ENCODE peak calls at places on chromosomes 11 and 22, in eight cellular contexts. One of them, this sample, is unnamed.

GRCh38 chr22:41501209-41501608 is 32.3 kb downstream of the ACO2 start:
- DNase-seq in posterior cingulate gyrus: no peak
- DNase-seq in upper lobe of right lung: no peak
- DNase-seq in Kasumi-1: peak
- DNase-seq in psoas muscle: no peak
- DNase-seq in GM04504: no peak
- DNase-seq in amniotic stem cell: no peak
- DNase-seq in endothelial cell: no peak
- DNase-seq in this sample: no peak

GRCh38 chr11:88377661-88378060 is 40.1 kb upstream of the CTSC start:
- DNase-seq in posterior cingulate gyrus: no peak
- DNase-seq in upper lobe of right lung: no peak
- DNase-seq in Kasumi-1: no peak
- DNase-seq in psoas muscle: no peak
- DNase-seq in GM04504: no peak
- DNase-seq in amniotic stem cell: no peak
- DNase-seq in endothelial cell: no peak
- DNase-seq in this sample: no peak

GRCh38 chr11:111148953-111149352 is 96.6 kb upstream of the POU2AF2 start:
- DNase-seq in posterior cingulate gyrus: no peak
- DNase-seq in upper lobe of right lung: no peak
- DNase-seq in Kasumi-1: no peak
- DNase-seq in psoas muscle: no peak
- DNase-seq in GM04504: no peak
- DNase-seq in amniotic stem cell: no peak
- DNase-seq in endothelial cell: no peak
- DNase-seq in this sample: no peak

GRCh38 chr11:39741066-39741465 is 1718.4 kb downstream of the LRRC4C start:
- DNase-seq in posterior cingulate gyrus: no peak
- DNase-seq in upper lobe of right lung: no peak
- DNase-seq in Kasumi-1: no peak
- DNase-seq in psoas muscle: no peak
- DNase-seq in GM04504: no peak
- DNase-seq in amniotic stem cell: no peak
- DNase-seq in endothelial cell: no peak
- DNase-seq in this sample: no peak

GRCh38 chr22:24553597-24554315 is 1.2 kb downstream of the GUCD1 start:
- DNase-seq in posterior cingulate gyrus: no peak
- DNase-seq in upper lobe of right lung: no peak
- DNase-seq in Kasumi-1: peak
- DNase-seq in psoas muscle: peak
- DNase-seq in GM04504: no peak
- DNase-seq in amniotic stem cell: no peak
- DNase-seq in endothelial cell: no peak
- DNase-seq in this sample: peak

GRCh38 chr11:84215671-84216070 is 929.5 kb upstream of the CCDC90B start:
- DNase-seq in posterior cingulate gyrus: no peak
- DNase-seq in upper lobe of right lung: no peak
- DNase-seq in Kasumi-1: no peak
- DNase-seq in psoas muscle: no peak
- DNase-seq in GM04504: no peak
- DNase-seq in amniotic stem cell: no peak
- DNase-seq in endothelial cell: no peak
- DNase-seq in this sample: no peak

GRCh38 chr11:46920709-46921108 is 2.4 kb upstream of the LRP4 start:
- DNase-seq in posterior cingulate gyrus: no peak
- DNase-seq in upper lobe of right lung: no peak
- DNase-seq in Kasumi-1: no peak
- DNase-seq in psoas muscle: peak
- DNase-seq in GM04504: peak
- DNase-seq in amniotic stem cell: peak
- DNase-seq in endothelial cell: no peak
- DNase-seq in this sample: no peak

GRCh38 chr11:32072872-32073661 is 17.8 kb upstream of the RCN1 start:
- DNase-seq in posterior cingulate gyrus: no peak
- DNase-seq in upper lobe of right lung: no peak
- DNase-seq in Kasumi-1: no peak
- DNase-seq in psoas muscle: no peak
- DNase-seq in GM04504: no peak
- DNase-seq in amniotic stem cell: no peak
- DNase-seq in endothelial cell: no peak
- DNase-seq in this sample: no peak

GRCh38 chr11:121451982-121452608 is at the start of gene SORL1:
- DNase-seq in posterior cingulate gyrus: peak
- DNase-seq in upper lobe of right lung: peak
- DNase-seq in Kasumi-1: peak
- DNase-seq in psoas muscle: peak
- DNase-seq in GM04504: no peak
- DNase-seq in amniotic stem cell: peak
- DNase-seq in endothelial cell: peak
- DNase-seq in this sample: peak

GRCh38 chr11:119421941-119422504 is 949 bp downstream of the THY1 start:
- DNase-seq in posterior cingulate gyrus: peak
- DNase-seq in upper lobe of right lung: no peak
- DNase-seq in Kasumi-1: no peak
- DNase-seq in psoas muscle: no peak
- DNase-seq in GM04504: no peak
- DNase-seq in amniotic stem cell: no peak
- DNase-seq in endothelial cell: peak
- DNase-seq in this sample: no peak

GRCh38 chr11:69265210-69265609 is 28.7 kb upstream of the MYEOV start:
- DNase-seq in posterior cingulate gyrus: no peak
- DNase-seq in upper lobe of right lung: peak
- DNase-seq in Kasumi-1: no peak
- DNase-seq in psoas muscle: no peak
- DNase-seq in GM04504: no peak
- DNase-seq in amniotic stem cell: no peak
- DNase-seq in endothelial cell: no peak
- DNase-seq in this sample: no peak

GRCh38 chr22:49910229-49911155 is 7.7 kb downstream of the ALG12 start:
- DNase-seq in posterior cingulate gyrus: no peak
- DNase-seq in upper lobe of right lung: no peak
- DNase-seq in Kasumi-1: no peak
- DNase-seq in psoas muscle: no peak
- DNase-seq in GM04504: no peak
- DNase-seq in amniotic stem cell: no peak
- DNase-seq in endothelial cell: no peak
- DNase-seq in this sample: no peak

GRCh38 chr22:44957267-44957905 is 52.4 kb downstream of the PHF21B start:
- DNase-seq in posterior cingulate gyrus: no peak
- DNase-seq in upper lobe of right lung: no peak
- DNase-seq in Kasumi-1: peak
- DNase-seq in psoas muscle: no peak
- DNase-seq in GM04504: no peak
- DNase-seq in amniotic stem cell: no peak
- DNase-seq in endothelial cell: no peak
- DNase-seq in this sample: no peak

GRCh38 chr11:94107363-94107762 is 21.3 kb upstream of the PANX1 start:
- DNase-seq in posterior cingulate gyrus: no peak
- DNase-seq in upper lobe of right lung: no peak
- DNase-seq in Kasumi-1: peak
- DNase-seq in psoas muscle: no peak
- DNase-seq in GM04504: no peak
- DNase-seq in amniotic stem cell: no peak
- DNase-seq in endothelial cell: no peak
- DNase-seq in this sample: no peak

GRCh38 chr11:94219771-94220170 is 84.6 kb upstream of the IZUMO1R start:
- DNase-seq in posterior cingulate gyrus: no peak
- DNase-seq in upper lobe of right lung: no peak
- DNase-seq in Kasumi-1: no peak
- DNase-seq in psoas muscle: no peak
- DNase-seq in GM04504: no peak
- DNase-seq in amniotic stem cell: no peak
- DNase-seq in endothelial cell: no peak
- DNase-seq in this sample: no peak

GRCh38 chr11:64447717-64448598 is 89.0 kb downstream of the RPS6KA4 start:
- DNase-seq in posterior cingulate gyrus: peak
- DNase-seq in upper lobe of right lung: peak
- DNase-seq in Kasumi-1: peak
- DNase-seq in psoas muscle: peak
- DNase-seq in GM04504: no peak
- DNase-seq in amniotic stem cell: no peak
- DNase-seq in endothelial cell: no peak
- DNase-seq in this sample: no peak

GRCh38 chr11:43366597-43367121 is 7.9 kb downstream of the TTC17 start:
- DNase-seq in posterior cingulate gyrus: no peak
- DNase-seq in upper lobe of right lung: no peak
- DNase-seq in Kasumi-1: no peak
- DNase-seq in psoas muscle: no peak
- DNase-seq in GM04504: no peak
- DNase-seq in amniotic stem cell: no peak
- DNase-seq in endothelial cell: no peak
- DNase-seq in this sample: no peak

This sample was measured in MM.1S.